ENCODE peak calls at places on chromosome 4, in four cellular contexts. B is effector CD4-positive, alpha-beta T cell; O is stimulated activated CD4-positive, alpha-beta T cell treated with anti-CD3 and anti-CD28 coated beads, TNF-alpha, amount 100 ng/mL, for 48 hours; T is CD4-positive, alpha-beta T cell. F is an unnamed sample.

GRCh38 chr4:172392741-172393140 is 579.5 kb downstream of the GALNTL6 start:
- DNase-seq in O (no peak), B (no peak), T (no peak), F (no peak)

GRCh38 chr4:128565565-128566186 is 243.8 kb upstream of the JADE1 start:
- DNase-seq in T (no peak), B (no peak), O (no peak), F (no peak)

GRCh38 chr4:83152771-83153170 is 38.2 kb upstream of the PLAC8 start:
- DNase-seq in O (no peak), T (no peak), B (no peak), F (no peak)

GRCh38 chr4:86791126-86791525 is 58.1 kb downstream of the SLC10A6 start:
- DNase-seq in T (no peak), O (no peak), B (no peak), F (no peak)

GRCh38 chr4:113293043-113293560 is 243.6 kb downstream of the ANK2 start:
- DNase-seq in O (no peak), B (no peak), T (no peak), F (no peak)

GRCh38 chr4:9600246-9600645 is 156.0 kb downstream of the DEFB131A start:
- DNase-seq in O (no peak), T (no peak), B (no peak), F (no peak)

GRCh38 chr4:183329954-183330742 is 7.9 kb upstream of the CLDN24 start:
- DNase-seq in B (no peak), O (no peak), T (no peak), F (no peak)

GRCh38 chr4:11914406-11914805 is 485.7 kb upstream of the HS3ST1 start:
- DNase-seq in B (no peak), O (no peak), T (no peak), F (no peak)

GRCh38 chr4:99144070-99144469 is at the start of gene ADH4:
- DNase-seq in T (no peak), B (no peak), O (no peak), F (no peak)

GRCh38 chr4:2925496-2925895 is 37.7 kb downstream of the NOP14 start:
- DNase-seq in T (no peak), O (no peak), B (no peak), F (no peak)

GRCh38 chr4:63580796-63581475 is 828.3 kb downstream of the TECRL start:
- DNase-seq in T (no peak), B (no peak), O (no peak), F (no peak)

GRCh38 chr4:154503598-154503997 is 12.0 kb upstream of the DCHS2 start:
- DNase-seq in T (no peak), O (no peak), B (no peak), F (no peak)

GRCh38 chr4:19844436-19844835 is 407.3 kb upstream of the SLIT2 start:
- DNase-seq in T (no peak), B (no peak), O (no peak), F (no peak)

GRCh38 chr4:127261476-127261875 is 371.3 kb upstream of the INTU start:
- DNase-seq in O (no peak), T (no peak), B (no peak), F (no peak)

GRCh38 chr4:25950476-25951389 is 36.7 kb downstream of the SMIM20 start:
- DNase-seq in B (no peak), O (no peak), T (no peak), F (no peak)

GRCh38 chr4:113278324-113278934 is 229.0 kb downstream of the ANK2 start:
- DNase-seq in T (peak), B (peak), O (peak), F (peak)

GRCh38 chr4:687048-687974 is 1.6 kb downstream of the SLC49A3 start:
- DNase-seq in T (no peak), B (no peak), O (no peak), F (no peak)

GRCh38 chr4:163251204-163251603 is 81.2 kb downstream of the NPY1R start:
- DNase-seq in B (no peak), T (no peak), O (no peak), F (no peak)

GRCh38 chr4:128362760-128363159 is 75.1 kb upstream of the PGRMC2 start:
- DNase-seq in B (no peak), T (no peak), O (no peak), F (no peak)

GRCh38 chr4:24850669-24851068 is 55.3 kb downstream of the SOD3 start:
- DNase-seq in T (no peak), B (no peak), O (no peak), F (no peak)

GRCh38 chr4:129428454-129428853 is 332.5 kb downstream of the C4orf33 start:
- DNase-seq in B (no peak), T (no peak), O (no peak), F (no peak)

F was measured in effector memory CD8-positive, alpha-beta T cell.